ENCODE peak calls at places on chromosomes 5 and 9, in eight cellular contexts. K is PC-3, F is left ventricle myocardium inferior, W is right lobe of liver, N is cardiac fibroblast, Y is gastrocnemius medialis, V is AG04449, C is BJ. E is an unnamed sample.

GRCh38 chr9:127660886-127661285 is 45.9 kb upstream of the CFAP157 start:
- DNase-seq in K (no peak), F (no peak), W (no peak), N (no peak), Y (no peak), V (no peak), C (no peak), E (no peak)

GRCh38 chr5:79666758-79667157 is 22.9 kb upstream of the CMYA5 start:
- DNase-seq in K (no peak), F (no peak), W (no peak), N (no peak), Y (no peak), V (no peak), C (no peak), E (no peak)

GRCh38 chr5:78376315-78376714 is 15.9 kb downstream of the SCAMP1 start:
- DNase-seq in K (no peak), F (no peak), W (no peak), N (no peak), Y (no peak), V (no peak), C (no peak), E (no peak)

GRCh38 chr9:36924071-36924470 is 110.0 kb downstream of the PAX5 start:
- DNase-seq in K (peak), F (no peak), W (no peak), N (peak), Y (no peak), V (peak), C (peak), E (no peak)

GRCh38 chr5:167573274-167574127 is 717.9 kb upstream of the WWC1 start:
- DNase-seq in K (no peak), F (no peak), W (no peak), N (peak), Y (no peak), V (no peak), C (no peak), E (no peak)

GRCh38 chr5:134813827-134814226 is 31.9 kb upstream of the C5orf24 start:
- DNase-seq in K (no peak), F (no peak), W (no peak), N (no peak), Y (no peak), V (no peak), C (no peak), E (no peak)

GRCh38 chr9:119283118-119283794 is 86.0 kb downstream of the BRINP1 start:
- DNase-seq in K (no peak), F (peak), W (no peak), N (no peak), Y (peak), V (no peak), C (peak), E (peak)

GRCh38 chr5:55316289-55316688 is 8.5 kb downstream of the MTREX start:
- DNase-seq in K (no peak), F (no peak), W (no peak), N (no peak), Y (no peak), V (no peak), C (no peak), E (no peak)

GRCh38 chr9:127931092-127931881 is 710 bp upstream of the PIP5KL1 start:
- DNase-seq in K (peak), F (no peak), W (no peak), N (peak), Y (no peak), V (no peak), C (no peak), E (no peak)

GRCh38 chr5:5886812-5887486 is 464.5 kb downstream of the ICE1 start:
- DNase-seq in K (peak), F (no peak), W (peak), N (no peak), Y (peak), V (no peak), C (no peak), E (no peak)

GRCh38 chr5:137575847-137576246 is 76.7 kb upstream of the SPOCK1 start:
- DNase-seq in K (peak), F (no peak), W (no peak), N (peak), Y (no peak), V (no peak), C (no peak), E (no peak)

GRCh38 chr9:37669232-37669631 is 18.5 kb downstream of the FRMPD1 start:
- DNase-seq in K (no peak), F (no peak), W (no peak), N (peak), Y (no peak), V (no peak), C (no peak), E (no peak)

GRCh38 chr5:178832618-178833201 is 27.0 kb upstream of the ZNF354B start:
- DNase-seq in K (no peak), F (no peak), W (no peak), N (no peak), Y (no peak), V (no peak), C (no peak), E (no peak)

GRCh38 chr5:13354611-13355010 is 589.9 kb downstream of the DNAH5 start:
- DNase-seq in K (peak), F (no peak), W (no peak), N (peak), Y (no peak), V (no peak), C (no peak), E (no peak)

GRCh38 chr9:136204086-136204805 is 682 bp downstream of the LHX3 start:
- DNase-seq in K (no peak), F (no peak), W (no peak), N (no peak), Y (no peak), V (no peak), C (no peak), E (no peak)

GRCh38 chr5:170439246-170439943 is 50.2 kb upstream of the KCNMB1 start:
- DNase-seq in K (no peak), F (no peak), W (peak), N (no peak), Y (no peak), V (no peak), C (no peak), E (peak)

GRCh38 chr5:1436681-1437080 is 8.6 kb downstream of the SLC6A3 start:
- DNase-seq in K (no peak), F (no peak), W (no peak), N (no peak), Y (no peak), V (no peak), C (no peak), E (peak)

GRCh38 chr5:120818128-120818527 is 354.0 kb downstream of the PRR16 start:
- DNase-seq in K (no peak), F (no peak), W (no peak), N (no peak), Y (no peak), V (no peak), C (no peak), E (no peak)

GRCh38 chr9:93669958-93670207 is 93.5 kb downstream of the PHF2 start:
- DNase-seq in K (no peak), F (no peak), W (no peak), N (no peak), Y (no peak), V (no peak), C (no peak), E (no peak)

GRCh38 chr5:94021246-94021645 is 279.8 kb upstream of the POU5F2 start:
- DNase-seq in K (peak), F (no peak), W (no peak), N (peak), Y (no peak), V (no peak), C (no peak), E (no peak)

GRCh38 chr5:172689801-172690200 is 48.7 kb downstream of the NEURL1B start:
- DNase-seq in K (no peak), F (no peak), W (no peak), N (no peak), Y (no peak), V (no peak), C (no peak), E (no peak)

GRCh38 chr9:123468541-123468940 is 112.5 kb downstream of the CRB2 start:
- DNase-seq in K (no peak), F (no peak), W (no peak), N (no peak), Y (no peak), V (no peak), C (no peak), E (no peak)

GRCh38 chr5:81665795-81666194 is 85.1 kb downstream of the SSBP2 start:
- DNase-seq in K (no peak), F (no peak), W (no peak), N (no peak), Y (no peak), V (no peak), C (no peak), E (no peak)

DNA sequence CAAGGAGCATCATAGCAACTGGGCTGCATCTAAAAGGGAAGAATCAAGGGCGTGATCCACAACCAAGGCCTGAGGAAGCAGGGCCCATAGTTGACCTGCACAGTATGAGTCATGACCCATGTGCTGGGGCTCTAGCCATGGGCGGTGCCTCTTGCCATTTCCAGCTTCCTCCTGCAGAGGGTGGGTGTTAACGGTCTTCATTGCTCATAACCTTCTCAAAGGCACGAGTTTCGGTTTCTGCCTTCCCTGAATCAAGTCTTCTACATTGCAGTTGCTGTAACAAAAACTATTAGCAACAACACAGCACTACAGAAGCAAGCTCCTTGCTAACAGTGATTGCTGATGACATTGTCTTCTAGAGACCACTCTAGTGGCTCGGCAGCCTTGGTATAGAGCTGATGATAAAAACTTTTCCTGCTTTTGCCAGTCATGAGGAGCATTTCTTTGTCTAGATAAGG is 66.9 kb downstream of the CTSL start:
- DNase-seq in K (peak), F (peak), W (no peak), N (peak), Y (peak), V (no peak), C (peak), E (peak)
- H3K4me3 ChIP-seq in K (no peak), F (no peak), W (no peak), N (no peak), Y (no peak), V (no peak), C (no peak), E (no peak)

GRCh38 chr9:106284300-106284699 is 578.7 kb upstream of the ZNF462 start:
- DNase-seq in K (peak), F (no peak), W (no peak), N (no peak), Y (no peak), V (no peak), C (no peak), E (no peak)
- TF ChIP-seq CTCF in K (peak), F (peak), W (peak), N (no peak), Y (no peak), V (peak), C (no peak), E (no peak)

DNA sequence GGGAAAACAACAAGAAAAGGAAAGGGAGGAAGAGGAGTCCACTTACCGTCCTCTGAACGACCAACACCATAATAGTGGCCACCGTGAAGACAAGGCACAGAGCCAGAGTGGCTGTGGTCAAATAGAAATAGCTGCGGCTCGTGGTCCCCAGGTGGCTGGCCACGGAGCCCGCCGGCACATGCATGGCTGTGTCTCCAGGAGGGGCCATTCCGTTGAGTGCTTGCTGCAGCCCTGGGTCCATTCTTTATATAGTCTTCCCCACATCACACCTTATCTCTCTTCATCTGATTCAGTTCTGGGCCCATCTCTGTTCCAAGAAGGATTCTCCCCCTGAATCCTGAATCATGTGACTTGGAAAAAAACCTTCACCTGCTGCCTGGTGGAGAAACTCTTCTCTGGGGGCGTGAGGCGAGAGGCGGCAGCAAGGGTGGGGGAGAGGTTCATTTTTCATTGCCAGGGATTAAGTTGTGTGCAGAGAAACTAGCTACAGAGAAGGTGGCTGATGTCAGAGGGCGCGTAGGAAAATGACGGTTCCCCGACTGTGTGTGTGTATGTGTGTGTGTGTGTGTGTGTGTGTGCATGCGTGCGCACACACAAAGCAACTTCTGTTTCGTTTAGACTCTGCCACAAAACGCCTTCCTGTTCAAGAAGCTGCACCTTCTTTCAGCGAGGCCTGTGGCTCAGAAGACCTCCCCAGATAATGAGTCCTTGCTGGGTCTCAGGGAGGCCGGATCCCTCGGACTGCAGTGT is at the start of gene TNFSF8:
- DNase-seq in K (no peak), F (no peak), W (no peak), N (no peak), Y (no peak), V (no peak), C (no peak), E (no peak)
- H3K4me3 ChIP-seq in K (no peak), F (peak), W (peak), N (no peak), Y (no peak), V (no peak), C (no peak), E (no peak)

GRCh38 chr9:77648458-77649108 is 461 bp upstream of the GNA14 start:
- DNase-seq in K (peak), F (peak), W (peak), N (peak), Y (no peak), V (no peak), C (no peak), E (no peak)

GRCh38 chr9:77647659-77648457 is at the start of gene GNA14:
- DNase-seq in K (no peak), F (no peak), W (peak), N (peak), Y (no peak), V (no peak), C (no peak), E (no peak)

GRCh38 chr9:77651203-77651602 is 3.1 kb upstream of the GNA14 start:
- DNase-seq in K (no peak), F (no peak), W (no peak), N (no peak), Y (no peak), V (no peak), C (no peak), E (no peak)

GRCh38 chr9:77647267-77647658 is 859 bp downstream of the GNA14 start:
- DNase-seq in K (no peak), F (no peak), W (no peak), N (peak), Y (no peak), V (no peak), C (no peak), E (no peak)

GRCh38 chr9:77649109-77649812 is 1.1 kb upstream of the GNA14 start:
- DNase-seq in K (peak), F (no peak), W (no peak), N (peak), Y (no peak), V (no peak), C (no peak), E (no peak)
- TF ChIP-seq CTCF in K (peak), F (peak), W (peak), N (peak), Y (no peak), V (peak), C (peak), E (no peak)

GRCh38 chr5:141127305-141127704 is 5.7 kb downstream of the PCDHB4 start:
- DNase-seq in K (peak), F (no peak), W (no peak), N (no peak), Y (no peak), V (no peak), C (no peak), E (no peak)

GRCh38 chr5:141121563-141121962 is at the start of gene PCDHB4:
- DNase-seq in K (no peak), F (no peak), W (no peak), N (peak), Y (no peak), V (no peak), C (no peak), E (no peak)

GRCh38 chr5:141121985-141122384 is 367 bp downstream of the PCDHB4 start:
- DNase-seq in K (no peak), F (no peak), W (no peak), N (no peak), Y (no peak), V (no peak), C (no peak), E (no peak)
- H3K4me3 ChIP-seq in K (no peak), F (peak), W (peak), N (no peak), Y (peak), V (no peak), C (no peak), E (no peak)

GRCh38 chr9:129749575-129749974 is 3.3 kb downstream of the PTGES start:
- DNase-seq in K (no peak), F (no peak), W (no peak), N (no peak), Y (no peak), V (no peak), C (no peak), E (no peak)

GRCh38 chr9:129746092-129746760 is 6.6 kb downstream of the PTGES start:
- DNase-seq in K (no peak), F (no peak), W (no peak), N (peak), Y (no peak), V (no peak), C (no peak), E (no peak)

GRCh38 chr9:129748249-129748648 is 4.6 kb downstream of the PTGES start:
- DNase-seq in K (peak), F (no peak), W (no peak), N (peak), Y (no peak), V (no peak), C (no peak), E (no peak)

GRCh38 chr9:129740666-129741464 is 12.0 kb downstream of the PTGES start:
- DNase-seq in K (no peak), F (no peak), W (no peak), N (no peak), Y (no peak), V (no peak), C (no peak), E (no peak)

GRCh38 chr9:129745186-129745585 is 7.7 kb downstream of the PTGES start:
- DNase-seq in K (no peak), F (no peak), W (no peak), N (no peak), Y (no peak), V (no peak), C (no peak), E (no peak)
- TF ChIP-seq CTCF in K (no peak), F (no peak), W (no peak), N (no peak), Y (no peak), V (no peak), C (no peak), E (no peak)

GRCh38 chr9:20945856-20946255 is 85.6 kb downstream of the HACD4 start:
- DNase-seq in K (no peak), F (no peak), W (no peak), N (no peak), Y (no peak), V (no peak), C (no peak), E (no peak)

GRCh38 chr9:20945269-20945668 is 86.2 kb downstream of the HACD4 start:
- DNase-seq in K (no peak), F (no peak), W (no peak), N (no peak), Y (no peak), V (no peak), C (no peak), E (no peak)

GRCh38 chr9:20941177-20941690 is 90.2 kb downstream of the HACD4 start:
- DNase-seq in K (peak), F (peak), W (peak), N (peak), Y (peak), V (no peak), C (no peak), E (no peak)

GRCh38 chr9:20944507-20944906 is 86.9 kb downstream of the HACD4 start:
- DNase-seq in K (no peak), F (no peak), W (no peak), N (no peak), Y (no peak), V (no peak), C (no peak), E (no peak)

GRCh38 chr9:20940447-20941176 is 90.8 kb downstream of the HACD4 start:
- DNase-seq in K (no peak), F (no peak), W (no peak), N (peak), Y (no peak), V (no peak), C (no peak), E (no peak)
- H3K4me3 ChIP-seq in K (no peak), F (no peak), W (no peak), N (no peak), Y (no peak), V (no peak), C (no peak), E (no peak)

GRCh38 chr5:143182901-143183820 is 220.3 kb downstream of the NR3C1 start:
- DNase-seq in K (no peak), F (peak), W (peak), N (peak), Y (peak), V (no peak), C (no peak), E (no peak)
- TF ChIP-seq CTCF in K (no peak), F (no peak), W (peak), N (no peak), Y (no peak), V (no peak), C (no peak), E (no peak)

GRCh38 chr9:96217358-96217755 is 84.6 kb downstream of the HSD17B3 start:
- DNase-seq in K (no peak), F (peak), W (no peak), N (no peak), Y (no peak), V (no peak), C (no peak), E (no peak)

GRCh38 chr9:96217756-96218693 is 84.0 kb downstream of the HSD17B3 start:
- DNase-seq in K (peak), F (peak), W (peak), N (peak), Y (peak), V (no peak), C (no peak), E (peak)

GRCh38 chr9:96218821-96219614 is 83.0 kb downstream of the HSD17B3 start:
- DNase-seq in K (no peak), F (no peak), W (no peak), N (no peak), Y (no peak), V (no peak), C (no peak), E (peak)

GRCh38 chr9:96222132-96222531 is 79.8 kb downstream of the HSD17B3 start:
- DNase-seq in K (peak), F (no peak), W (no peak), N (peak), Y (no peak), V (no peak), C (no peak), E (no peak)

GRCh38 chr9:96219615-96220257 is 82.2 kb downstream of the HSD17B3 start:
- DNase-seq in K (no peak), F (peak), W (no peak), N (peak), Y (peak), V (no peak), C (no peak), E (no peak)
- H3K4me3 ChIP-seq in K (no peak), F (peak), W (peak), N (no peak), Y (no peak), V (no peak), C (no peak), E (no peak)